ENCODE peak calls at places on chromosome 16, in nine cellular contexts. One of them, this sample, is unnamed.

GRCh38 chr16:13298676-13299075 is 397.3 kb downstream of the SHISA9 start:
- DNase-seq in HCT116: no peak
- DNase-seq in ovary: no peak
- DNase-seq in cardiac muscle cell: no peak
- DNase-seq in thoracic aorta: no peak
- DNase-seq in tibial nerve: no peak
- DNase-seq in pancreas: no peak
- DNase-seq in AG09309: no peak
- DNase-seq in heart right ventricle: no peak
- DNase-seq in this sample: peak

GRCh38 chr16:88772871-88773811 is 11.9 kb downstream of the PIEZO1 start:
- DNase-seq in HCT116: no peak
- DNase-seq in ovary: peak
- DNase-seq in cardiac muscle cell: peak
- DNase-seq in thoracic aorta: no peak
- DNase-seq in tibial nerve: no peak
- DNase-seq in pancreas: no peak
- DNase-seq in AG09309: peak
- DNase-seq in heart right ventricle: peak
- DNase-seq in this sample: peak

GRCh38 chr16:80592273-80592672 is 51.5 kb downstream of the DYNLRB2 start:
- DNase-seq in HCT116: no peak
- DNase-seq in ovary: no peak
- DNase-seq in cardiac muscle cell: no peak
- DNase-seq in thoracic aorta: no peak
- DNase-seq in tibial nerve: no peak
- DNase-seq in pancreas: no peak
- DNase-seq in AG09309: no peak
- DNase-seq in heart right ventricle: no peak
- DNase-seq in this sample: no peak

GRCh38 chr16:29876578-29877249 is 13.7 kb upstream of the CDIPT start:
- DNase-seq in HCT116: no peak
- DNase-seq in ovary: no peak
- DNase-seq in cardiac muscle cell: no peak
- DNase-seq in thoracic aorta: no peak
- DNase-seq in tibial nerve: no peak
- DNase-seq in pancreas: no peak
- DNase-seq in AG09309: no peak
- DNase-seq in heart right ventricle: no peak
- DNase-seq in this sample: no peak

GRCh38 chr16:74570412-74571301 is 36.3 kb downstream of the GLG1 start:
- DNase-seq in HCT116: no peak
- DNase-seq in ovary: no peak
- DNase-seq in cardiac muscle cell: no peak
- DNase-seq in thoracic aorta: no peak
- DNase-seq in tibial nerve: no peak
- DNase-seq in pancreas: no peak
- DNase-seq in AG09309: no peak
- DNase-seq in heart right ventricle: no peak
- DNase-seq in this sample: no peak

GRCh38 chr16:13956635-13957196 is 36.8 kb downstream of the ERCC4 start:
- DNase-seq in HCT116: no peak
- DNase-seq in ovary: no peak
- DNase-seq in cardiac muscle cell: no peak
- DNase-seq in thoracic aorta: no peak
- DNase-seq in tibial nerve: no peak
- DNase-seq in pancreas: no peak
- DNase-seq in AG09309: no peak
- DNase-seq in heart right ventricle: no peak
- DNase-seq in this sample: no peak

GRCh38 chr16:88854306-88855111 is 2.2 kb downstream of the GALNS start:
- DNase-seq in HCT116: no peak
- DNase-seq in ovary: peak
- DNase-seq in cardiac muscle cell: no peak
- DNase-seq in thoracic aorta: no peak
- DNase-seq in tibial nerve: no peak
- DNase-seq in pancreas: no peak
- DNase-seq in AG09309: no peak
- DNase-seq in heart right ventricle: no peak
- DNase-seq in this sample: no peak

GRCh38 chr16:22373662-22374310 is 633 bp downstream of the CDR2 start:
- DNase-seq in HCT116: no peak
- DNase-seq in ovary: peak
- DNase-seq in cardiac muscle cell: peak
- DNase-seq in thoracic aorta: no peak
- DNase-seq in tibial nerve: peak
- DNase-seq in pancreas: peak
- DNase-seq in AG09309: no peak
- DNase-seq in heart right ventricle: peak
- DNase-seq in this sample: no peak

GRCh38 chr16:11535494-11535893 is 51.2 kb downstream of the LITAF start:
- DNase-seq in HCT116: no peak
- DNase-seq in ovary: no peak
- DNase-seq in cardiac muscle cell: no peak
- DNase-seq in thoracic aorta: no peak
- DNase-seq in tibial nerve: no peak
- DNase-seq in pancreas: no peak
- DNase-seq in AG09309: no peak
- DNase-seq in heart right ventricle: no peak
- DNase-seq in this sample: no peak

GRCh38 chr16:13680021-13680672 is 239.8 kb upstream of the ERCC4 start:
- DNase-seq in HCT116: no peak
- DNase-seq in ovary: no peak
- DNase-seq in cardiac muscle cell: no peak
- DNase-seq in thoracic aorta: no peak
- DNase-seq in tibial nerve: no peak
- DNase-seq in pancreas: no peak
- DNase-seq in AG09309: no peak
- DNase-seq in heart right ventricle: no peak
- DNase-seq in this sample: no peak

GRCh38 chr16:2753523-2754020 is 1.1 kb downstream of the SRRM2 start:
- DNase-seq in HCT116: no peak
- DNase-seq in ovary: no peak
- DNase-seq in cardiac muscle cell: peak
- DNase-seq in thoracic aorta: no peak
- DNase-seq in tibial nerve: no peak
- DNase-seq in pancreas: no peak
- DNase-seq in AG09309: no peak
- DNase-seq in heart right ventricle: no peak
- DNase-seq in this sample: peak

GRCh38 chr16:20628213-20628612 is 52.0 kb upstream of the ACSM2B start:
- DNase-seq in HCT116: no peak
- DNase-seq in ovary: no peak
- DNase-seq in cardiac muscle cell: no peak
- DNase-seq in thoracic aorta: no peak
- DNase-seq in tibial nerve: no peak
- DNase-seq in pancreas: no peak
- DNase-seq in AG09309: no peak
- DNase-seq in heart right ventricle: no peak
- DNase-seq in this sample: no peak

GRCh38 chr16:84735846-84736586 is 36.2 kb downstream of the USP10 start:
- DNase-seq in HCT116: no peak
- DNase-seq in ovary: no peak
- DNase-seq in cardiac muscle cell: no peak
- DNase-seq in thoracic aorta: no peak
- DNase-seq in tibial nerve: no peak
- DNase-seq in pancreas: no peak
- DNase-seq in AG09309: no peak
- DNase-seq in heart right ventricle: no peak
- DNase-seq in this sample: no peak
- TF ChIP-seq CTCF in HCT116: no peak
- TF ChIP-seq CTCF in ovary: no peak
- TF ChIP-seq CTCF in cardiac muscle cell: no peak
- TF ChIP-seq CTCF in thoracic aorta: no peak
- TF ChIP-seq CTCF in tibial nerve: no peak
- TF ChIP-seq CTCF in pancreas: no peak
- TF ChIP-seq CTCF in AG09309: no peak
- TF ChIP-seq CTCF in heart right ventricle: no peak
- TF ChIP-seq CTCF in this sample: peak

DNA sequence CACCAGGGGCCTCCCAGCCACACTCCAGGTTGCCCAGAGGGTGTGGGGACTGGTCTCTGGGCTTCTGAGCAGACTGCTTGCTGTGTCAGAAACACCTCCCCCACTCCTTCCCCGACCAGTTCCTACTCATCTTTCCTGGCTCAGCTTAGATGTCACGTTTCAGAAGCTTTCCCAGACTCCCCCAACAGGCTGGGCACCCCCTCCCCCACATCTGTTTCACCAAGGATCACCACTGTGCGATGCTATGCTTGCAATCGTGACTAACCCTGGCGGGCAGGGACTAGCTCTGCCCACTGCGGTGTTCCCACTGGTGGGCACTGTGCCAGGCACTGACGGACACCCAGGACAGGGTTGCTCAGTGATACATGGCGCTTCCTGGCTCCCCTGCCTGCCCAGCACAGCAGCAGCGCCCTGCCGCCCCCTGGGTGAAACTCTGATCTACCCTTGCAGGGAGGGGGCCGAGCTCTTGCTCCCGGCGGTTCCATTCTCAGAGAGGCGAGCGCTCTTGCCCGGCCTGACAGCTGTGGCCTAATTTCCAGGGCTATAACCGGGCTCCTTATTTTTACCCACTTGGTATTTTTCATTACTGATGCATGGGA is 29.4 kb upstream of the MTSS2 start:
- DNase-seq in HCT116: no peak
- DNase-seq in ovary: peak
- DNase-seq in cardiac muscle cell: no peak
- DNase-seq in thoracic aorta: peak
- DNase-seq in tibial nerve: peak
- DNase-seq in pancreas: peak
- DNase-seq in AG09309: peak
- DNase-seq in heart right ventricle: peak
- DNase-seq in this sample: peak
- H3K4me3 ChIP-seq in HCT116: no peak
- H3K4me3 ChIP-seq in ovary: no peak
- H3K4me3 ChIP-seq in cardiac muscle cell: no peak
- H3K4me3 ChIP-seq in thoracic aorta: peak
- H3K4me3 ChIP-seq in tibial nerve: no peak
- H3K4me3 ChIP-seq in pancreas: no peak
- H3K4me3 ChIP-seq in AG09309: peak
- H3K4me3 ChIP-seq in heart right ventricle: no peak
- H3K4me3 ChIP-seq in this sample: peak

GRCh38 chr16:30977502-30977901 is 7.5 kb upstream of the HSD3B7 start:
- DNase-seq in HCT116: no peak
- DNase-seq in ovary: no peak
- DNase-seq in cardiac muscle cell: no peak
- DNase-seq in thoracic aorta: no peak
- DNase-seq in tibial nerve: no peak
- DNase-seq in pancreas: no peak
- DNase-seq in AG09309: no peak
- DNase-seq in heart right ventricle: no peak
- DNase-seq in this sample: no peak
- TF ChIP-seq CTCF in HCT116: peak
- TF ChIP-seq CTCF in ovary: no peak
- TF ChIP-seq CTCF in cardiac muscle cell: peak
- TF ChIP-seq CTCF in thoracic aorta: no peak
- TF ChIP-seq CTCF in tibial nerve: no peak
- TF ChIP-seq CTCF in pancreas: no peak
- TF ChIP-seq CTCF in AG09309: peak
- TF ChIP-seq CTCF in heart right ventricle: peak
- TF ChIP-seq CTCF in this sample: peak

GRCh38 chr16:5028950-5029475 is 4.7 kb downstream of the NAGPA start:
- DNase-seq in HCT116: no peak
- DNase-seq in ovary: no peak
- DNase-seq in cardiac muscle cell: no peak
- DNase-seq in thoracic aorta: no peak
- DNase-seq in tibial nerve: no peak
- DNase-seq in pancreas: no peak
- DNase-seq in AG09309: no peak
- DNase-seq in heart right ventricle: no peak
- DNase-seq in this sample: no peak
- H3K4me3 ChIP-seq in HCT116: no peak
- H3K4me3 ChIP-seq in ovary: no peak
- H3K4me3 ChIP-seq in cardiac muscle cell: no peak
- H3K4me3 ChIP-seq in thoracic aorta: no peak
- H3K4me3 ChIP-seq in tibial nerve: no peak
- H3K4me3 ChIP-seq in pancreas: no peak
- H3K4me3 ChIP-seq in AG09309: no peak
- H3K4me3 ChIP-seq in heart right ventricle: no peak
- H3K4me3 ChIP-seq in this sample: no peak

DNA sequence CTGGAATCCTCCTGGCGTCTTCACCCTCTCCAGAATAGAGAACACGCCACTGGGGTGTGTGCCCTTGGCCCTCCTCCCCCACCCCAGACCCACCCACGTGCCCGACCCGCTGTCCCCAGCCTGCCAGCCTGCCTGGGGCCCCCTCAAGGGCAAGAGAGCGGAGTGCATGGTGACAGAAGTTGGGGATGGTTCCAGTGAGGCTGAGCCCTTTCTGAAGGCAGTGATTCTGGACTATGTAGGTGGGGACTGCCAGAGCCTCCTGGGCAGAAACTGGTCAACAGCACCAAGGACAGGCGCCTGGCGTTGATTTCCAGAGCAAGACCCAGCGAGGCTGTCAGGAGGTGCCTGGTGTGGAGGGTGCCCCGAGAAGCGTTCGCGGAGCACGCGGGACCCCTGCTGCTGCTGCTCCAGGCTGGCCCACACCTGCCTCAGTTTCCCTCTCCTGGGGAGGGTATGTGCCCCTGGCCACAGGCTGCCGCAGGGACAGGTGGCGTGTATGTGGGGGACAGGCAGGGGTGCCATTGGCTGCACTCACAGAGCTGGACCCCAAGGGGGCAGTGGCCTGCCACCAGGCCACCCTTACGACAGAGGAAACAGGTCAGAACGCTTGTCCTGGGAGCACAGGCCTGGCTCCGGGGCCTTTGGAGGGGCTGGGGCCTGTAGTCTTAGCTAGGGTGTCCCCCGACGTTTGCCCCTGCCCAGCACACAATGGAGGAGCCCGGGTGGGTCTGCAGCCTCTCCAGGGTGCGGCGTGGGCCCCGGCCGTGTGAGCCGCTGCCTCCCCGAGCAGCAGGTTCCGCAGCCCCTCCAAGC is 1.2 kb downstream of the SSTR5 start:
- DNase-seq in HCT116: no peak
- DNase-seq in ovary: no peak
- DNase-seq in cardiac muscle cell: peak
- DNase-seq in thoracic aorta: no peak
- DNase-seq in tibial nerve: no peak
- DNase-seq in pancreas: no peak
- DNase-seq in AG09309: no peak
- DNase-seq in heart right ventricle: peak
- DNase-seq in this sample: no peak
- TF ChIP-seq CTCF in HCT116: peak
- TF ChIP-seq CTCF in ovary: no peak
- TF ChIP-seq CTCF in cardiac muscle cell: no peak
- TF ChIP-seq CTCF in thoracic aorta: peak
- TF ChIP-seq CTCF in tibial nerve: no peak
- TF ChIP-seq CTCF in pancreas: no peak
- TF ChIP-seq CTCF in AG09309: peak
- TF ChIP-seq CTCF in heart right ventricle: peak
- TF ChIP-seq CTCF in this sample: peak